ENCODE peak calls at places on chromosome 22, in four cellular contexts. Q is PC-3, D is hepatocyte, P is fibroblast of lung. W is an unnamed sample. For H3K79me2, the result is how much of the 10 kb centered on the place peaks cover.

GRCh38 chr22:50305658-50306566 is 1.5 kb downstream of the PLXNB2 start:
- DNase-seq in D (peak), Q (peak), P (peak), W (peak)

GRCh38 chr22:24189249-24190158 is 8.2 kb downstream of the SUSD2 start:
- DNase-seq in P (peak), D (peak), Q (peak), W (no peak)

GRCh38 chr22:32130464-32130863 is 28.6 kb downstream of the C22orf42 start:
- DNase-seq in Q (no peak), D (no peak), P (no peak), W (no peak)

GRCh38 chr22:20456064-20456721 is 18.6 kb upstream of the SCARF2 start:
- DNase-seq in Q (peak), P (peak), D (peak), W (peak)

GRCh38 chr22:24414984-24415945 is 12.1 kb upstream of the ADORA2A start:
- DNase-seq in Q (no peak), P (no peak), D (no peak), W (no peak)

GRCh38 chr22:23877566-23877965 is 16.6 kb upstream of the MIF start:
- DNase-seq in P (no peak), Q (no peak), D (no peak), W (no peak)

GRCh38 chr22:30210235-30210831 is 36.2 kb downstream of the LIF start:
- DNase-seq in Q (peak), D (peak), P (peak), W (peak)

GRCh38 chr22:19229600-19229999 is 51.1 kb upstream of the SLC25A1 start:
- DNase-seq in D (no peak), Q (no peak), P (no peak), W (no peak)

GRCh38 chr22:36506637-36507517 is at the start of gene FOXRED2:
- DNase-seq in P (peak), Q (peak), D (peak), W (peak)

GRCh38 chr22:29541845-29542244 is 11.7 kb downstream of the THOC5 start:
- DNase-seq in P (no peak), D (no peak), Q (no peak), W (no peak)

GRCh38 chr22:29555065-29555644 is 1.6 kb upstream of the THOC5 start:
- DNase-seq in P (no peak), D (no peak), Q (no peak), W (no peak)

GRCh38 chr22:23403720-23404688 is 176.1 kb downstream of the IGLL1 start:
- DNase-seq in D (no peak), Q (no peak), P (peak), W (no peak)

GRCh38 chr22:26751217-26751616 is 93.8 kb downstream of the MIAT start:
- DNase-seq in P (peak), D (peak), Q (no peak), W (peak)

GRCh38 chr22:48949375-48950149 is 878.1 kb downstream of the BRD1 start:
- DNase-seq in Q (no peak), P (no peak), D (peak), W (no peak)

GRCh38 chr22:19941365-19942070 is at the start of the genes COMT and TXNRD2:
- DNase-seq in Q (peak), P (peak), D (no peak), W (no peak)

GRCh38 chr22:19068784-19069271 is 53.4 kb downstream of the DGCR2 start:
- DNase-seq in D (no peak), P (no peak), Q (no peak), W (no peak)

GRCh38 chr22:48496226-48496845 is 1331.3 kb downstream of the BRD1 start:
- DNase-seq in Q (no peak), P (no peak), D (no peak), W (no peak)

GRCh38 chr22:47065756-47066615 is 303.5 kb downstream of the TBC1D22A start:
- DNase-seq in D (no peak), P (peak), Q (no peak), W (peak)

GRCh38 chr22:25849514-25849913 is 107.5 kb downstream of the MYO18B start:
- DNase-seq in Q (no peak), P (no peak), D (no peak), W (no peak)

GRCh38 chr22:30196141-30196866 is 50.3 kb downstream of the LIF start:
- DNase-seq in P (peak), D (peak), Q (peak), W (peak)

GRCh38 chr22:35486116-35486631 is 54.5 kb upstream of the RASD2 start:
- DNase-seq in Q (no peak), P (no peak), D (no peak), W (no peak)

GRCh38 chr22:35472488-35472887 is 68.1 kb upstream of the RASD2 start:
- DNase-seq in P (no peak), D (no peak), Q (no peak), W (no peak)

GRCh38 chr22:37643225-37643847 is 3.9 kb downstream of the SH3BP1 start:
- DNase-seq in P (peak), D (peak), Q (peak), W (no peak)

GRCh38 chr22:20779813-20780148 is 5.9 kb downstream of the SERPIND1 start:
- DNase-seq in P (peak), D (no peak), Q (peak), W (peak)

GRCh38 chr22:46025225-46025972 is 48.4 kb upstream of the WNT7B start:
- DNase-seq in D (no peak), Q (no peak), P (no peak), W (no peak)

GRCh38 chr22:37212174-37212906 is at the start of gene SSTR3:
- DNase-seq in D (peak), P (peak), Q (no peak), W (no peak)

GRCh38 chr22:49827853-49828598 is at the start of gene BRD1:
- DNase-seq in D (peak), Q (peak), P (peak), W (peak)

GRCh38 chr22:17847360-17848078 is 73.2 kb upstream of the BID start:
- DNase-seq in Q (no peak), P (peak), D (no peak), W (peak)

GRCh38 chr22:50089231-50090140 is at the start of gene MOV10L1:
- DNase-seq in Q (no peak), P (peak), D (no peak), W (no peak)

GRCh38 chr22:33737662-33738061 is 182.6 kb downstream of the LARGE1 start:
- DNase-seq in Q (no peak), P (no peak), D (no peak), W (no peak)
- H3K79me2 ChIP-seq in Q (under half), P (under half), D (under half), W (under half)

GRCh38 chr22:28442264-28442950 is 237.2 kb downstream of the TTC28 start:
- DNase-seq in D (peak), Q (no peak), P (peak), W (peak)
- H2AFZ ChIP-seq in D (peak), Q (no peak), P (peak), W (peak)

GRCh38 chr22:44025171-44026065 is 1.3 kb downstream of the PARVB start:
- DNase-seq in Q (no peak), P (no peak), D (no peak), W (no peak)
- H3K79me2 ChIP-seq in Q (half or more), P (under half), D (under half), W (half or more)

DNA sequence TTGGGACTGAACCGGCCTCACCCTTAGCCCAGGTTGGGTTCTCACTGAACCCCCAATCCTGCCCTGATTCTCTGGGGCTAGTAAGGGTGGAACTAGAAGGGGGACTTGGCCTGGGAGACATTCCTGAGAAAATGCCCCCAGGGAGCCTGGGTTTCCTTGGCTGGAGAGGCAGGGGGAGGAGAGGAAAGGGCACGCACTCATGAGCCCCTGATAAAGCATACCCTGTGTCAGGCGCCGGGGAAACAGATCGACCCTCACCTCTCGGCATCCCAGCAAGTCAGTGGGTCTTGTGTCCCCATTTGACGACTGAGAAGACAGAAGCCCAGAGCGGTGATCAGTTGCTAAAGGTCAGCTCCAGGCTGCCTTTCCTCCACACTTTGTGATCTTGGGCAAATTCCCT is 47.7 kb upstream of the RTL6 start:
- DNase-seq in P (no peak), D (peak), Q (no peak), W (no peak)
- H2AFZ ChIP-seq in P (no peak), D (no peak), Q (no peak), W (no peak)

DNA sequence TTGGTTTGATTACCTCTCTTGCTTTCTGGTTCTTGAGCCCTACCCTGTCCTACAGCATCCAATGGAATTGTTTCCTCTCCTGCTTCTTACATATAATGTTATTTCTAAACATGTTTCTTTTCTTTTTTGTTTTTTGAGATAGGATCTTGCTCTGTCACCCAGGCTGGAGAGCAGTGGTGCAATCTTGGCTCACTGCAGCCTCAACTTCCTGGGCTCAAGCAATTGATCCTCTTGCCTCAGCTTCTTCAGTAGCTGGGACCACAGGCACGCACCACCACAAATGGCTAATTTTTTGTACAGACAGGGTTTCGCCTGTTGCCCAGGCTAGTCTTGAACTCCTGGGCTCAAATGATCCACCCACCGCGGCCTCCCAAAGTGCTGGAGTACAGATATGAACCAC is 105.9 kb downstream of the SGSM3 start:
- DNase-seq in P (no peak), D (no peak), Q (no peak), W (no peak)
- H3K79me2 ChIP-seq in P (under half), D (under half), Q (under half), W (half or more)

DNA sequence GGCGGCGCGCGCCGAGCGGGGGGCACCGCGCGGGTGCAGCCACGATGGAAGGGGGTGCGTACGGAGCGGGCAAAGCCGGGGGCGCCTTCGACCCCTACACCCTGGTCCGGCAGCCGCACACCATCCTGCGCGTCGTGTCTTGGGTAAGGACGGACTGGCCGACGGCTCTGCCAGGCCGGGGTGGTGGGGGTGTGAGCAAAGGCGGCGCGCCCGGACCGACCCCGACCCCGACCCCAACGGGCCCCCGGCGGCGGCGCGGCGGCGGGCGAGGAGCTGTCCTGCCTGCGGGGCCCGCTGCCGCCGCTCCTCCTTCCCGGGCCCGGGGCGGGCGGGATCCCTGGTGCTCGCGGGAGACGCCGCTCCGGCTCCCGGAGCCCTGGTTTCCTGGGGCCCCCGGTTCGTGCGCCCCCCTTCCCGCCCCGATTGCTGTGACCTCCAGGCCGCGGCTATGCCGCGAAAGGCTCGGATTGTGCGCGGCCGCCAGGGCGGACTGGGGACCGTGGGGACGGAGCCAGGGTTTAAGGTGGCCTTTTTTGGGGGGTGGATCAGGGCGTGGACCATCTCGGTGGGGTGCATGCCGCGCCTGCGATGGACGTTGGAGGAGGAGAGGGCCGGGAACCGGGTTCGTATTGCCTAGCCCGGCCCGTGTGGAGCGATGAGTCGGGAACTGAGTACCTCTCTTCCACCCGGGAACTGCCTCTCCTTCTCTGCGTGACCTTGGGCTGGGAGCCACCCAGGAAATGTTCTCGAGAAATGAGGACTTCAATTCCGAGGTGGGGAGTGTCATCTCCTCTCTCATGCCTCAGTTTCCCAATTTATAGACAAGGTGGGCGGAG is at the start of gene SYNGR1:
- DNase-seq in Q (no peak), D (peak), P (no peak), W (no peak)
- H2AFZ ChIP-seq in Q (peak), D (peak), P (peak), W (peak)